ENCODE peak calls at places on chromosomes 11 and 22, in ten cellular contexts. P is stimulated activated CD4-positive, alpha-beta T cell treated with anti-CD3 and anti-CD28 coated beads, Interleukin-2, amount 100 ng/mL, for 48 hours; G is AML-193; N is NCI-H510A treated with DMSO at 0.1 percent for 48 hours; K is frontal cortex; H is lung microvascular endothelial cell; B is GM12865; C is CD4-positive, alpha-beta T cell; U is H4; F is T-helper 9 cell. W is an unnamed sample.

GRCh38 chr22:40147388-40148176 is 30.1 kb upstream of the TNRC6B start:
- DNase-seq in N (no peak), B (no peak), K (no peak), H (no peak), G (no peak), P (no peak), U (no peak), F (no peak), C (no peak), W (no peak)

GRCh38 chr11:23124996-23125395 is 264.7 kb upstream of the CCDC179 start:
- DNase-seq in K (no peak), U (peak; percentile 37), H (no peak), B (no peak), G (no peak), N (no peak), P (no peak), C (no peak), F (no peak), W (no peak)

GRCh38 chr11:129249351-129249750 is 57.2 kb upstream of the ARHGAP32 start:
- DNase-seq in B (no peak), H (peak; percentile 50), U (peak; percentile 83), K (no peak), G (no peak), F (no peak), C (no peak), N (no peak), P (no peak), W (no peak)

GRCh38 chr11:33734441-33735165 is 1.6 kb downstream of the CD59 start:
- DNase-seq in U (no peak), K (no peak), C (no peak), G (no peak), P (no peak), F (no peak), B (no peak), H (peak; percentile 74), N (no peak), W (no peak)

GRCh38 chr22:25419247-25420113 is 145.0 kb upstream of the GRK3 start:
- DNase-seq in N (no peak), P (no peak), B (peak; percentile 31), C (no peak), U (no peak), H (peak; percentile 49), K (no peak), F (no peak), G (peak; percentile 73), W (no peak)

GRCh38 chr22:43094085-43094484 is 4.9 kb upstream of the TTLL1 start:
- DNase-seq in F (no peak), H (no peak), N (peak; percentile 5), P (no peak), K (no peak), C (no peak), U (peak; percentile 66), G (peak; percentile 61), B (peak; percentile 52), W (no peak)

GRCh38 chr11:93529707-93530467 is 13.3 kb downstream of the SMCO4 start:
- DNase-seq in K (no peak), B (no peak), U (no peak), C (no peak), P (no peak), H (peak; percentile 2), G (no peak), N (no peak), F (no peak), W (peak; percentile 19)

GRCh38 chr22:50060441-50061140 is 2.5 kb upstream of the TTLL8 start:
- DNase-seq in F (no peak), B (no peak), K (no peak), U (no peak), P (no peak), C (no peak), N (no peak), G (no peak), H (no peak), W (no peak)

GRCh38 chr11:126415128-126415527 is 59.6 kb downstream of the ST3GAL4 start:
- DNase-seq in K (peak; percentile 51), F (no peak), B (no peak), G (no peak), P (no peak), C (no peak), H (no peak), U (no peak), N (no peak), W (no peak)

GRCh38 chr11:114596175-114596919 is 761 bp upstream of the NXPE4 start:
- DNase-seq in B (no peak), N (no peak), U (no peak), C (no peak), G (no peak), F (no peak), P (no peak), K (no peak), H (no peak), W (no peak)

W was measured in kidney glomerular epithelial cell.